ENCODE peak calls at places on chromosomes 1 and 21, in six cellular contexts. J is smooth muscle cell of the brain vasculature, P is mucosa of descending colon, L is T-helper 17 cell, W is endothelial cell, X is BJ. O is an unnamed sample.

GRCh38 chr1:156204686-156205085 is 8.1 kb upstream of the PMF1 start:
- DNase-seq in J (no peak), P (no peak), L (no peak), W (no peak), X (no peak), O (no peak)

GRCh38 chr1:92326681-92327080 is 27.8 kb downstream of the RPAP2 start:
- DNase-seq in J (no peak), P (no peak), L (no peak), W (no peak), X (no peak), O (no peak)

GRCh38 chr1:87325982-87326738 is 2.5 kb upstream of the LMO4 start:
- DNase-seq in J (no peak), P (no peak), L (no peak), W (peak), X (no peak), O (no peak)

GRCh38 chr21:36035381-36035791 is 24.9 kb downstream of the SETD4 start:
- DNase-seq in J (no peak), P (no peak), L (no peak), W (no peak), X (no peak), O (no peak)

GRCh38 chr1:16374266-16374665 is 7.2 kb downstream of the SZRD1 start:
- DNase-seq in J (no peak), P (no peak), L (no peak), W (no peak), X (no peak), O (no peak)

GRCh38 chr1:172351761-172352161 is 68.7 kb upstream of the C1orf105 start:
- DNase-seq in J (no peak), P (no peak), L (no peak), W (no peak), X (no peak), O (no peak)

GRCh38 chr1:97094257-97094972 is 372.8 kb downstream of the PTBP2 start:
- DNase-seq in J (no peak), P (no peak), L (no peak), W (no peak), X (peak), O (peak)

GRCh38 chr1:22408180-22408579 is 43.5 kb upstream of the ZBTB40 start:
- DNase-seq in J (no peak), P (no peak), L (no peak), W (no peak), X (no peak), O (no peak)

GRCh38 chr1:153180556-153180955 is 22.7 kb upstream of the LELP1 start:
- DNase-seq in J (no peak), P (no peak), L (no peak), W (no peak), X (no peak), O (no peak)

GRCh38 chr1:41322835-41323234 is 38.4 kb upstream of the FOXO6 start:
- DNase-seq in J (no peak), P (no peak), L (no peak), W (peak), X (no peak), O (no peak)

GRCh38 chr1:115837386-115837761 is 3.6 kb downstream of the NHLH2 start:
- DNase-seq in J (no peak), P (no peak), L (no peak), W (no peak), X (no peak), O (no peak)